ENCODE peak calls at places on chromosomes 16 and 17, in seven cellular contexts. One of them, this sample, is unnamed.

GRCh38 chr16:86479419-86479818 is 30.9 kb upstream of the FOXF1 start:
- DNase-seq in sigmoid colon: peak; percentile 74
- DNase-seq in left ventricle myocardium inferior: no peak
- DNase-seq in neural crest cell: no peak
- DNase-seq in cardiac muscle cell: no peak
- DNase-seq in sciatic nerve: no peak
- DNase-seq in AG09319: no peak
- DNase-seq in this sample: no peak

GRCh38 chr17:82559779-82560642 is 40.5 kb downstream of the FOXK2 start:
- DNase-seq in sigmoid colon: no peak
- DNase-seq in left ventricle myocardium inferior: no peak
- DNase-seq in neural crest cell: no peak
- DNase-seq in cardiac muscle cell: no peak
- DNase-seq in sciatic nerve: no peak
- DNase-seq in AG09319: no peak
- DNase-seq in this sample: no peak

GRCh38 chr17:60091109-60091508 is 12.4 kb upstream of the HEATR6 start:
- DNase-seq in sigmoid colon: no peak
- DNase-seq in left ventricle myocardium inferior: no peak
- DNase-seq in neural crest cell: no peak
- DNase-seq in cardiac muscle cell: no peak
- DNase-seq in sciatic nerve: no peak
- DNase-seq in AG09319: no peak
- DNase-seq in this sample: no peak

GRCh38 chr17:50605434-50605833 is 29.2 kb upstream of the ABCC3 start:
- DNase-seq in sigmoid colon: no peak
- DNase-seq in left ventricle myocardium inferior: no peak
- DNase-seq in neural crest cell: no peak
- DNase-seq in cardiac muscle cell: peak; percentile 67
- DNase-seq in sciatic nerve: no peak
- DNase-seq in AG09319: no peak
- DNase-seq in this sample: no peak

GRCh38 chr17:4276514-4276913 is 12.7 kb upstream of the ANKFY1 start:
- DNase-seq in sigmoid colon: no peak
- DNase-seq in left ventricle myocardium inferior: no peak
- DNase-seq in neural crest cell: no peak
- DNase-seq in cardiac muscle cell: peak; percentile 43
- DNase-seq in sciatic nerve: no peak
- DNase-seq in AG09319: no peak
- DNase-seq in this sample: no peak

GRCh38 chr17:253091-253846 is 71.8 kb upstream of the DOC2B start:
- DNase-seq in sigmoid colon: peak; percentile 42
- DNase-seq in left ventricle myocardium inferior: no peak
- DNase-seq in neural crest cell: no peak
- DNase-seq in cardiac muscle cell: no peak
- DNase-seq in sciatic nerve: peak; percentile 53
- DNase-seq in AG09319: no peak
- DNase-seq in this sample: peak; percentile 75

GRCh38 chr16:89365996-89366395 is 124.4 kb downstream of the ANKRD11 start:
- DNase-seq in sigmoid colon: no peak
- DNase-seq in left ventricle myocardium inferior: no peak
- DNase-seq in neural crest cell: no peak
- DNase-seq in cardiac muscle cell: no peak
- DNase-seq in sciatic nerve: no peak
- DNase-seq in AG09319: no peak
- DNase-seq in this sample: no peak

GRCh38 chr16:28549301-28549899 is 4.3 kb upstream of the SGF29 start:
- DNase-seq in sigmoid colon: no peak
- DNase-seq in left ventricle myocardium inferior: no peak
- DNase-seq in neural crest cell: no peak
- DNase-seq in cardiac muscle cell: peak; percentile 68
- DNase-seq in sciatic nerve: no peak
- DNase-seq in AG09319: no peak
- DNase-seq in this sample: no peak

This sample was measured in posterior vena cava.